ENCODE peak calls at places on chromosomes 12 and 14, in ten cellular contexts. A is ACHN; X is AG09309; Z is Ammon's horn; Q is lower leg skin; S is midbrain; U is progenitor cell of endocrine pancreas; B is stimulated activated CD4-positive, alpha-beta T cell treated with anti-CD3 and anti-CD28 coated beads, Interleukin-1b, Interleukin-23, amount 100 ng/mL, for 24 hours; K is HuH-7; E is stimulated activated effector memory CD8-positive, alpha-beta T cell treated with anti-CD3 and anti-CD28 coated beads, Interleukin-12 subunit alpha, Interleukin-12 subunit beta, amount 100 ng/mL, for 72 hours. M is an unnamed sample.

GRCh38 chr14:91249841-91250616 is 5.5 kb upstream of the GPR68 start:
- DNase-seq in A (no peak), X (no peak), Z (no peak), Q (no peak), S (peak), U (no peak), B (no peak), K (no peak), E (no peak), M (peak)

GRCh38 chr12:25162866-25163265 is 32.1 kb downstream of the DNAI7 start:
- DNase-seq in A (no peak), X (no peak), Z (no peak), Q (no peak), S (no peak), U (no peak), B (no peak), K (no peak), E (no peak), M (no peak)

GRCh38 chr14:22580604-22581003 is 8.4 kb downstream of the DAD1 start:
- DNase-seq in A (no peak), X (no peak), Z (no peak), Q (no peak), S (no peak), U (no peak), B (no peak), K (no peak), E (no peak), M (no peak)

GRCh38 chr14:32560213-32560857 is 231.2 kb downstream of the AKAP6 start:
- DNase-seq in A (peak), X (peak), Z (peak), Q (no peak), S (peak), U (peak), B (no peak), K (peak), E (no peak), M (peak)

GRCh38 chr14:59333668-59334067 is 131.5 kb downstream of the GPR135 start:
- DNase-seq in A (peak), X (peak), Z (peak), Q (no peak), S (peak), U (no peak), B (no peak), K (no peak), E (no peak), M (peak)

GRCh38 chr14:99479903-99480855 is 480 bp downstream of the SETD3 start:
- DNase-seq in A (peak), X (peak), Z (peak), Q (peak), S (peak), U (peak), B (no peak), K (peak), E (peak), M (peak)

GRCh38 chr12:6235499-6235898 is 35.3 kb downstream of the CD9 start:
- DNase-seq in A (no peak), X (no peak), Z (peak), Q (no peak), S (no peak), U (no peak), B (no peak), K (peak), E (no peak), M (peak)

GRCh38 chr14:58584383-58584782 is 53.4 kb upstream of the DACT1 start:
- DNase-seq in A (no peak), X (no peak), Z (no peak), Q (no peak), S (no peak), U (no peak), B (no peak), K (no peak), E (no peak), M (no peak)

GRCh38 chr12:96368233-96368632 is 32.0 kb downstream of the CDK17 start:
- DNase-seq in A (no peak), X (no peak), Z (peak), Q (no peak), S (peak), U (no peak), B (no peak), K (no peak), E (no peak), M (no peak)

GRCh38 chr12:101599771-101600486 is 5.2 kb downstream of the MYBPC1 start:
- DNase-seq in A (no peak), X (no peak), Z (no peak), Q (no peak), S (no peak), U (no peak), B (no peak), K (no peak), E (no peak), M (peak)

GRCh38 chr12:43277630-43278267 is 274.3 kb downstream of the ADAMTS20 start:
- DNase-seq in A (no peak), X (no peak), Z (no peak), Q (no peak), S (no peak), U (no peak), B (no peak), K (no peak), E (no peak), M (peak)

GRCh38 chr12:49832836-49833421 is 4.7 kb upstream of the NCKAP5L start:
- DNase-seq in A (peak), X (peak), Z (no peak), Q (no peak), S (no peak), U (no peak), B (no peak), K (no peak), E (no peak), M (peak)

GRCh38 chr14:105072381-105072861 is 7.2 kb upstream of the GPR132 start:
- DNase-seq in A (no peak), X (no peak), Z (no peak), Q (no peak), S (no peak), U (no peak), B (no peak), K (no peak), E (no peak), M (no peak)

GRCh38 chr12:47995976-47996375 is 8.3 kb downstream of the COL2A1 start:
- DNase-seq in A (no peak), X (peak), Z (peak), Q (no peak), S (peak), U (no peak), B (no peak), K (no peak), E (no peak), M (no peak)

GRCh38 chr12:6494351-6494743 is 445 bp downstream of the NCAPD2 start:
- DNase-seq in A (no peak), X (no peak), Z (no peak), Q (no peak), S (no peak), U (no peak), B (no peak), K (no peak), E (no peak), M (peak)